ENCODE peak calls at places on chromosome X, in four cellular contexts. One of them, this sample, is unnamed.
A peak's percentile ranks its signal among the peaks of the same experiment; 100 is the strongest.

GRCh38 chrX:1072637-1073377 is 139.6 kb downstream of the CRLF2 start:
- DNase-seq in upper lobe of right lung: peak; percentile 40
- DNase-seq in CD8-positive, alpha-beta memory T cell: no peak
- DNase-seq in IMR-90: no peak
- DNase-seq in this sample: no peak

GRCh38 chrX:149909324-149910177 is 19.8 kb upstream of the HSFX4 start:
- DNase-seq in upper lobe of right lung: no peak
- DNase-seq in CD8-positive, alpha-beta memory T cell: peak; percentile 44
- DNase-seq in IMR-90: no peak
- DNase-seq in this sample: peak; percentile 13

GRCh38 chrX:10106801-10107200 is 50.0 kb upstream of the CLCN4 start:
- DNase-seq in upper lobe of right lung: no peak
- DNase-seq in CD8-positive, alpha-beta memory T cell: peak; percentile 65
- DNase-seq in IMR-90: no peak
- DNase-seq in this sample: peak; percentile 39

GRCh38 chrX:1749499-1749898 is 134.6 kb downstream of the ASMT start:
- DNase-seq in upper lobe of right lung: no peak
- DNase-seq in CD8-positive, alpha-beta memory T cell: no peak
- DNase-seq in IMR-90: no peak
- DNase-seq in this sample: no peak

GRCh38 chrX:11193035-11193469 is 81.9 kb downstream of the HCCS start:
- DNase-seq in upper lobe of right lung: no peak
- DNase-seq in CD8-positive, alpha-beta memory T cell: no peak
- DNase-seq in IMR-90: peak; percentile 53
- DNase-seq in this sample: no peak

GRCh38 chrX:139058831-139059495 is 347.4 kb upstream of the FGF13 start:
- DNase-seq in upper lobe of right lung: no peak
- DNase-seq in CD8-positive, alpha-beta memory T cell: no peak
- DNase-seq in IMR-90: no peak
- DNase-seq in this sample: no peak

GRCh38 chrX:47293106-47293505 is 60.3 kb downstream of the USP11 start:
- DNase-seq in upper lobe of right lung: no peak
- DNase-seq in CD8-positive, alpha-beta memory T cell: no peak
- DNase-seq in IMR-90: no peak
- DNase-seq in this sample: no peak

GRCh38 chrX:44183329-44183728 is 160.1 kb downstream of the EFHC2 start:
- DNase-seq in upper lobe of right lung: no peak
- DNase-seq in CD8-positive, alpha-beta memory T cell: no peak
- DNase-seq in IMR-90: no peak
- DNase-seq in this sample: no peak

GRCh38 chrX:13732246-13733067 is 2.0 kb downstream of the TRAPPC2 start:
- DNase-seq in upper lobe of right lung: no peak
- DNase-seq in CD8-positive, alpha-beta memory T cell: no peak
- DNase-seq in IMR-90: no peak
- DNase-seq in this sample: no peak

GRCh38 chrX:37922926-37923325 is 75.6 kb upstream of the DYNLT3 start:
- DNase-seq in upper lobe of right lung: no peak
- DNase-seq in CD8-positive, alpha-beta memory T cell: no peak
- DNase-seq in IMR-90: no peak
- DNase-seq in this sample: no peak

GRCh38 chrX:107537815-107538214 is 88.4 kb downstream of the FRMPD3 start:
- DNase-seq in upper lobe of right lung: no peak
- DNase-seq in CD8-positive, alpha-beta memory T cell: no peak
- DNase-seq in IMR-90: peak; percentile 50
- DNase-seq in this sample: peak; percentile 33

GRCh38 chrX:53990201-53990600 is 54.1 kb downstream of the PHF8 start:
- DNase-seq in upper lobe of right lung: no peak
- DNase-seq in CD8-positive, alpha-beta memory T cell: no peak
- DNase-seq in IMR-90: peak; percentile 37
- DNase-seq in this sample: no peak

GRCh38 chrX:1455948-1456280 is 3.2 kb upstream of the ASMTL start:
- DNase-seq in upper lobe of right lung: no peak
- DNase-seq in CD8-positive, alpha-beta memory T cell: peak; percentile 27
- DNase-seq in IMR-90: no peak
- DNase-seq in this sample: no peak

GRCh38 chrX:39519213-39519544 is 578.6 kb downstream of the BCOR start:
- DNase-seq in upper lobe of right lung: no peak
- DNase-seq in CD8-positive, alpha-beta memory T cell: no peak
- DNase-seq in IMR-90: no peak
- DNase-seq in this sample: no peak

GRCh38 chrX:133376422-133376821 is 38.9 kb downstream of the GPC4 start:
- DNase-seq in upper lobe of right lung: no peak
- DNase-seq in CD8-positive, alpha-beta memory T cell: no peak
- DNase-seq in IMR-90: no peak
- DNase-seq in this sample: no peak

GRCh38 chrX:84187501-84188319 is at the start of gene RPS6KA6:
- DNase-seq in upper lobe of right lung: peak; percentile 64
- DNase-seq in CD8-positive, alpha-beta memory T cell: no peak
- DNase-seq in IMR-90: peak; percentile 22
- DNase-seq in this sample: no peak

GRCh38 chrX:153766098-153766817 is 2.2 kb downstream of the PLXNB3 start:
- DNase-seq in upper lobe of right lung: peak; percentile 54
- DNase-seq in CD8-positive, alpha-beta memory T cell: no peak
- DNase-seq in IMR-90: peak; percentile 71
- DNase-seq in this sample: peak; percentile 37

GRCh38 chrX:124240422-124240821 is 92.0 kb upstream of the TEX13D start:
- DNase-seq in upper lobe of right lung: no peak
- DNase-seq in CD8-positive, alpha-beta memory T cell: no peak
- DNase-seq in IMR-90: no peak
- DNase-seq in this sample: no peak

GRCh38 chrX:3268804-3269203 is 77.6 kb downstream of the MXRA5 start:
- DNase-seq in upper lobe of right lung: no peak
- DNase-seq in CD8-positive, alpha-beta memory T cell: no peak
- DNase-seq in IMR-90: peak; percentile 71
- DNase-seq in this sample: no peak

GRCh38 chrX:71998836-71999509 is 88.3 kb downstream of the NHSL2 start:
- DNase-seq in upper lobe of right lung: no peak
- DNase-seq in CD8-positive, alpha-beta memory T cell: peak; percentile 48
- DNase-seq in IMR-90: no peak
- DNase-seq in this sample: peak; percentile 19

GRCh38 chrX:125810856-125811255 is 355.2 kb downstream of the DCAF12L2 start:
- DNase-seq in upper lobe of right lung: no peak
- DNase-seq in CD8-positive, alpha-beta memory T cell: no peak
- DNase-seq in IMR-90: no peak
- DNase-seq in this sample: no peak

GRCh38 chrX:123959281-123960063 is 2.0 kb upstream of the STAG2 start:
- DNase-seq in upper lobe of right lung: peak; percentile 67
- DNase-seq in CD8-positive, alpha-beta memory T cell: peak; percentile 53
- DNase-seq in IMR-90: no peak
- DNase-seq in this sample: peak; percentile 12

GRCh38 chrX:15567886-15568616 is 32.7 kb downstream of the ACE2 start:
- DNase-seq in upper lobe of right lung: no peak
- DNase-seq in CD8-positive, alpha-beta memory T cell: no peak
- DNase-seq in IMR-90: no peak
- DNase-seq in this sample: no peak

GRCh38 chrX:154417157-154417556 is 5.8 kb downstream of the TAFAZZIN start:
- DNase-seq in upper lobe of right lung: no peak
- DNase-seq in CD8-positive, alpha-beta memory T cell: no peak
- DNase-seq in IMR-90: no peak
- DNase-seq in this sample: no peak

GRCh38 chrX:121755541-121755940 is 708.1 kb downstream of the GLUD2 start:
- DNase-seq in upper lobe of right lung: no peak
- DNase-seq in CD8-positive, alpha-beta memory T cell: no peak
- DNase-seq in IMR-90: no peak
- DNase-seq in this sample: no peak

GRCh38 chrX:132022115-132022862 is 813 bp upstream of the STK26 start:
- DNase-seq in upper lobe of right lung: no peak
- DNase-seq in CD8-positive, alpha-beta memory T cell: no peak
- DNase-seq in IMR-90: no peak
- DNase-seq in this sample: no peak

GRCh38 chrX:63275127-63275526 is 76.0 kb downstream of the SPIN4 start:
- DNase-seq in upper lobe of right lung: no peak
- DNase-seq in CD8-positive, alpha-beta memory T cell: no peak
- DNase-seq in IMR-90: peak; percentile 10
- DNase-seq in this sample: no peak

GRCh38 chrX:16836371-16836770 is 33.8 kb downstream of the RBBP7 start:
- DNase-seq in upper lobe of right lung: no peak
- DNase-seq in CD8-positive, alpha-beta memory T cell: no peak
- DNase-seq in IMR-90: peak; percentile 13
- DNase-seq in this sample: no peak

GRCh38 chrX:130108647-130109428 is 1.5 kb downstream of the ELF4 start:
- DNase-seq in upper lobe of right lung: peak; percentile 70
- DNase-seq in CD8-positive, alpha-beta memory T cell: peak; percentile 66
- DNase-seq in IMR-90: no peak
- DNase-seq in this sample: peak; percentile 53
- H3K4me3 ChIP-seq in upper lobe of right lung: peak overlapping the region; percentile 65
- H3K4me3 ChIP-seq in CD8-positive, alpha-beta memory T cell: peak overlapping the region; percentile 50
- H3K4me3 ChIP-seq in IMR-90: peak overlapping the region; percentile 85
- H3K4me3 ChIP-seq in this sample: peak overlapping the region; percentile 54

DNA sequence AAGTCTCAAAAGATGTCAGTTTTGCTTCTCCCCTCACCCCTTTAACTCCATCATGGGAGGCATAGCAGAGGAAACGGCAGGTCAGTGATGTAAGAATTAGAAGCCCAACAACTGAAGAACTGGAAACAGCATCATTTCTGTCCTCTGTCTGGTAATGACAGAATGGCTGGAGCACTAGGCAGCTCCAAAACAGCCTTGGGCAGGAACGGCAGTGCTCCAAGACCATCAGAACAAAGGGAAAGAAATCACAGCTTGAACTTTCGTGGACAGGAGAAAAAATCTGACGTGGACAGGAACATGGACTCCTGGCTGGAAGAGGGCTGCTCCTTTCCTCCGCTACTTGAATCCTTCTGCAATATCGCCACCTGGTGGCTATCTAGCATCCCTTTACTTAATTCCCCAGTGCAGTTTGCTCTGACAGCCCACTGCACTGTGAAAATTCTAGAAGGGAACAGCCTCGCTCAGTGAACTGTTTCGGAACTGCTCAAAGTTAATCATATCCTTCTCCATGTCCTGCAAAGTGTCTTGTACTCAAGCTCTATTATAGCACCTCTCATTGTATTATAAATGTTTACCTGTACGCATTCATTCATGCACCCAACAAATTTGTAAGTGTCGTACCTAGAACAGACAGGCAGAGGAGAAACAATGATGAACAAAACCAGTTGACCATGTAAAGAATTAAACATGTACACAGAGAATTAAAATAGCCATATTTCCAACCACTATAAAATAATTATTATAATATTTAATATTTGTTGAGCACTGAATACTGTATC is 20.4 kb downstream of the SLC25A53 start:
- DNase-seq in upper lobe of right lung: no peak
- DNase-seq in CD8-positive, alpha-beta memory T cell: peak; percentile 70
- DNase-seq in IMR-90: peak; percentile 91
- DNase-seq in this sample: peak; percentile 53
- H3K4me3 ChIP-seq in upper lobe of right lung: peak overlapping the region; percentile 31
- H3K4me3 ChIP-seq in CD8-positive, alpha-beta memory T cell: no peak overlapping the region
- H3K4me3 ChIP-seq in IMR-90: peak overlapping the region; percentile 73
- H3K4me3 ChIP-seq in this sample: no peak overlapping the region

GRCh38 chrX:49167740-49168108 is 4.0 kb upstream of the PLP2 start:
- DNase-seq in upper lobe of right lung: no peak
- DNase-seq in CD8-positive, alpha-beta memory T cell: no peak
- DNase-seq in IMR-90: no peak
- DNase-seq in this sample: no peak

GRCh38 chrX:49163555-49164419 is 1.2 kb downstream of the MAGIX start:
- DNase-seq in upper lobe of right lung: peak; percentile 93
- DNase-seq in CD8-positive, alpha-beta memory T cell: peak; percentile 86
- DNase-seq in IMR-90: peak; percentile 73
- DNase-seq in this sample: peak; percentile 87

GRCh38 chrX:49166914-49167739 is 4.6 kb downstream of the MAGIX start:
- DNase-seq in upper lobe of right lung: peak; percentile 82
- DNase-seq in CD8-positive, alpha-beta memory T cell: peak; percentile 87
- DNase-seq in IMR-90: peak; percentile 73
- DNase-seq in this sample: no peak

GRCh38 chrX:49164589-49165360 is 2.2 kb downstream of the MAGIX start:
- DNase-seq in upper lobe of right lung: no peak
- DNase-seq in CD8-positive, alpha-beta memory T cell: no peak
- DNase-seq in IMR-90: no peak
- DNase-seq in this sample: no peak

DNA sequence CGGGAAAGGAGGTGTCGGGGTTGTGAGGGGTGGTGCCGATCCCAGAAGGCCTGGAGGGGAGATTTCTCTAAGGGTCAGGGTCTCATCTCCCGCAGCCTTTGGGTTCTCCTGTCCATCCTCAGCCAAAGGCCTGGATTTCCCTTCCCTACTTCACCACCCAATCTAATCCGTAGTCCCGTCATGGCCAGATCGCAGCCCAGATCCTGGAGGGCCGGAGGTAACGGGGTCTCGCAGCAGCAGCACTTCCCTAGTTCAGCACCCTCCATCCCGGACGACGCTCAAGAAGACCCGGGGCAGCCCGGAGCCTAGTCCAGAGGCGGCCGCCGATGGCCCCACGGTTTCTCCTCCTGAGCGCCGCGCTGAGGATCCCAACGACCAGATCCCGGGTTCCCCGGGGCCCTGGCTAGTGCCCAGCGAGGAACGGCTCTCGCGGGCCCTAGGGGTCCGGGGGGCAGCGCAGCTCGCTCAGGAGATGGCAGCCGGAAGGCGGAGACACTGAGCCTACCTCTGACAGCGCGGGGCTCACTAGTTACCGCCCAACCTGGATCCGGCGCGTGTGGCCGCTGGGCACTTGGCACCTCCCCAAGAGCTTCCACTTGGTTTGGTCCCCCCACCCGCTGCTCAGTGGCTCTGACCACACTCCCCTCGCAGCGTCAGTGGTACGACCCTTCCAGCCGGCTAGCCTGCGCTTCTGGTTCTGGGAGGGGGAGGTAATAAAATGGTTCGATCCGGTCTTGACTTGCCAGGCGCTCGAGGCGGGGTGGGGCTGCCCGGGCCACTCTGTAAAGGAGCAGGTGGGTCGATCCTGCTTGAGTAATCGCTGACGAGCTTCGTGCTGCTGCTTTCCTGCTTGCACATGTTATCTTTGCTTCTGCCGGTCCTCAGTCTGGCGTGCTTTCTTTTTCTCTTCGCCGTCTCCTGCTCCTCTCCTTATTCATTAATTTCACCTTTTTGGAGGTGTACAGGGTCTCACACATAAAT is 3.6 kb downstream of the MAGIX start:
- DNase-seq in upper lobe of right lung: peak; percentile 87
- DNase-seq in CD8-positive, alpha-beta memory T cell: peak; percentile 86
- DNase-seq in IMR-90: peak; percentile 61
- DNase-seq in this sample: peak; percentile 86
- H3K4me3 ChIP-seq in upper lobe of right lung: peak overlapping the region; percentile 40
- H3K4me3 ChIP-seq in CD8-positive, alpha-beta memory T cell: peak overlapping the region; percentile 50
- H3K4me3 ChIP-seq in IMR-90: peak overlapping the region; percentile 39
- H3K4me3 ChIP-seq in this sample: peak overlapping the region; percentile 55

GRCh38 chrX:100643943-100644587 is at the start of gene SRPX2:
- DNase-seq in upper lobe of right lung: no peak
- DNase-seq in CD8-positive, alpha-beta memory T cell: no peak
- DNase-seq in IMR-90: peak; percentile 91
- DNase-seq in this sample: no peak
- H3K4me3 ChIP-seq in upper lobe of right lung: peak within 1 kb of the TSS; percentile 39
- H3K4me3 ChIP-seq in CD8-positive, alpha-beta memory T cell: no peak within 1 kb of the TSS
- H3K4me3 ChIP-seq in IMR-90: peak within 1 kb of the TSS; percentile 47
- H3K4me3 ChIP-seq in this sample: no peak within 1 kb of the TSS